ENCODE peak calls at places on chromosomes 1 and 21, in ten cellular contexts. P is transverse colon; Z is right atrium auricular region; K is prostate gland; R is kidney; D is D721Med; B is ovary; I is CD4-positive, alpha-beta T cell; M is activated CD8-positive, alpha-beta T cell treated with anti-CD3 and anti-CD28 coated beads for 36 hours; N is A549. E is an unnamed sample.
A peak's percentile ranks its signal among the peaks of the same experiment; 100 is the strongest.

GRCh38 chr1:51516639-51517158 is 2.4 kb downstream of the EPS15 start:
- DNase-seq in P (no peak), Z (no peak), K (no peak), R (no peak), D (no peak), B (no peak), I (no peak), M (peak; percentile 30), N (no peak), E (no peak)

GRCh38 chr1:32724678-32725594 is 22.4 kb upstream of the SYNC start:
- DNase-seq in P (peak; percentile 65), Z (peak; percentile 74), K (no peak), R (no peak), D (no peak), B (peak; percentile 44), I (no peak), M (peak; percentile 34), N (peak; percentile 92), E (no peak)

GRCh38 chr1:86706018-86706417 is 1.6 kb downstream of the SH3GLB1 start:
- DNase-seq in P (no peak), Z (no peak), K (no peak), R (no peak), D (no peak), B (no peak), I (no peak), M (no peak), N (no peak), E (no peak)

GRCh38 chr1:2205191-2205952 is 10.8 kb upstream of the FAAP20 start:
- DNase-seq in P (peak; percentile 98), Z (peak; percentile 97), K (peak; percentile 98), R (peak; percentile 99), D (peak; percentile 77), B (peak; percentile 98), I (peak; percentile 96), M (peak; percentile 95), N (peak; percentile 92), E (peak; percentile 84)

GRCh38 chr1:239696317-239696716 is 309.9 kb downstream of the CHRM3 start:
- DNase-seq in P (no peak), Z (no peak), K (no peak), R (no peak), D (no peak), B (no peak), I (no peak), M (no peak), N (no peak), E (no peak)

GRCh38 chr21:46057111-46057709 is 40.7 kb upstream of the COL6A2 start:
- DNase-seq in P (no peak), Z (peak; percentile 52), K (no peak), R (no peak), D (no peak), B (peak; percentile 45), I (no peak), M (peak; percentile 78), N (no peak), E (no peak)

GRCh38 chr1:115251856-115252255 is 86.2 kb downstream of the NGF start:
- DNase-seq in P (no peak), Z (no peak), K (no peak), R (no peak), D (no peak), B (no peak), I (no peak), M (no peak), N (no peak), E (no peak)

GRCh38 chr1:215661033-215661432 is 93.9 kb downstream of the KCTD3 start:
- DNase-seq in P (no peak), Z (no peak), K (no peak), R (no peak), D (no peak), B (no peak), I (no peak), M (no peak), N (no peak), E (no peak)

GRCh38 chr1:246705368-246705767 is 18.8 kb upstream of the SCCPDH start:
- DNase-seq in P (no peak), Z (no peak), K (no peak), R (no peak), D (no peak), B (no peak), I (no peak), M (no peak), N (peak; percentile 56), E (no peak)

DNA sequence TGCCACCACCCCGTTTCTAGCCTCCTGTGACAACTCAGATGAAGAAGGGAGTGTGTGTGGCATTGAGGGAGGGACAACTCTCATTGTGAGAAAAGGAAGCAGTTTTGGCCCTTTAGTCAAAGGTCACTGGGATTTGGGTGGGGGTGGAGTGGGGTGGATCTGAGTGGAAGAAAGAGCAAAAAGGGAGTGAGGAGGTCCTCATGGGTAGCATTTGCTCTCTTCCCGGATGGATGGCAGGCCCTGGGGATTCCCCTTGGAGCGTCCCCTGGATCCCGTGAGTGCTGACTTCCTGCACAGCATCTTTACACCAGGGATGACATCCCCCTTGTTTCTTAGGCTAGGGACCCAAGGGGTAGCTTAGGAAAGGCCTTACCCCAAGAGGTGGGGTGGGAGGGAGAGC is 460 bp downstream of the SERPINC1 start:
- DNase-seq in P (no peak), Z (no peak), K (no peak), R (no peak), D (no peak), B (no peak), I (no peak), M (no peak), N (no peak), E (no peak)
- TF ChIP-seq CTCF in P (no peak), Z (no peak), K (no peak), R (no peak), D (no peak), B (no peak), I (no peak), M (no peak), N (no peak), E (no peak)

GRCh38 chr1:182367928-182368327 is 23.7 kb downstream of the GLUL start:
- DNase-seq in P (no peak), Z (no peak), K (no peak), R (no peak), D (no peak), B (no peak), I (no peak), M (no peak), N (no peak), E (no peak)
- TF ChIP-seq CTCF in P (no peak), Z (no peak), K (no peak), R (no peak), D (no peak), B (no peak), I (no peak), M (no peak), N (no peak), E (no peak)

GRCh38 chr1:46689897-46690296 is 18.2 kb downstream of the TEX38 start:
- DNase-seq in P (no peak), Z (no peak), K (no peak), R (no peak), D (no peak), B (no peak), I (no peak), M (no peak), N (no peak), E (no peak)

GRCh38 chr1:46689326-46689725 is 17.7 kb downstream of the TEX38 start:
- DNase-seq in P (no peak), Z (no peak), K (no peak), R (no peak), D (no peak), B (no peak), I (no peak), M (no peak), N (no peak), E (no peak)

GRCh38 chr1:46690931-46691411 is 19.3 kb downstream of the TEX38 start:
- DNase-seq in P (no peak), Z (no peak), K (no peak), R (no peak), D (no peak), B (no peak), I (no peak), M (no peak), N (no peak), E (no peak)

GRCh38 chr1:46692806-46693770 is 21.4 kb downstream of the TEX38 start:
- DNase-seq in P (no peak), Z (no peak), K (no peak), R (no peak), D (no peak), B (no peak), I (no peak), M (no peak), N (no peak), E (no peak)

DNA sequence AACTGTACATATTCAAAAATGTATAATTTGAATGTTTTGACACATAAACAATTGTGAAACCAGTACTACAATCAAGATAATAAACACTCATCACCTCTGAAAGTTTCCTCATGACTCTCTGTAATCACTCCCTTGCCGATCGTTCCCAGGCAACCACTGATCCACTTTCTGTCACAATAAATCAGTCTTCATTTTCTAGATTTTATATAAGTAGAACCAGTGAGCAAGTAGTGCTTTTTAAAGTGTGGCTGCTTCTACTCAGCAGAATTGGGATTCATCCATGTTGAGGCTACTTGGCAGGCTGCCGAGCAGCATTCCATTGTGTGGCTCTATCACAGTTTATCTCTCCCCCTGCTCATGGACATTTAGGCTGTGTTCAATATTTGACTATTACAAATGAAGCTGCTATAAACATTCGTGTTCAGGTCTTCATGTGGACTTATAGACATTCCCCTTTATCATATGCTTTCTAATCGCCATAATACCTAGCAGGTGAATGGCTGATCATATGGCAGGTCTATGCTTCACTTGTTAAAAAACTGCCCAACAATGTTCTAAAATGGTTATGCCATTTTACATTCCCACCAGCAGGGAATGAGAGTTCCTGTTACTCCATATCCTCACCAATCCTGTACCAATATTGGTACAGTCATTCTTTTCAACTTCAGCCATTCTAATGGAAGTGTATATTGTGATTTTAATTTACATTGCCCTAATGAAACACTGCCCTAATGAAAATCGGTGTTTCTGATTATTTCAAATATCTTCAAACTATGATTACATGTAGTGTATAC is 20.5 kb downstream of the TEX38 start:
- DNase-seq in P (no peak), Z (no peak), K (no peak), R (no peak), D (no peak), B (peak; percentile 23), I (no peak), M (no peak), N (no peak), E (no peak)
- TF ChIP-seq CTCF in P (no peak), Z (peak; percentile 22), K (no peak), R (no peak), D (no peak), B (no peak), I (no peak), M (no peak), N (no peak), E (peak; percentile 45)

GRCh38 chr1:157748262-157748817 is 28.6 kb downstream of the FCRL2 start:
- DNase-seq in P (no peak), Z (no peak), K (no peak), R (no peak), D (no peak), B (no peak), I (no peak), M (no peak), N (no peak), E (no peak)

GRCh38 chr1:157753611-157754010 is 23.3 kb downstream of the FCRL2 start:
- DNase-seq in P (no peak), Z (no peak), K (no peak), R (no peak), D (no peak), B (no peak), I (no peak), M (no peak), N (no peak), E (no peak)

DNA sequence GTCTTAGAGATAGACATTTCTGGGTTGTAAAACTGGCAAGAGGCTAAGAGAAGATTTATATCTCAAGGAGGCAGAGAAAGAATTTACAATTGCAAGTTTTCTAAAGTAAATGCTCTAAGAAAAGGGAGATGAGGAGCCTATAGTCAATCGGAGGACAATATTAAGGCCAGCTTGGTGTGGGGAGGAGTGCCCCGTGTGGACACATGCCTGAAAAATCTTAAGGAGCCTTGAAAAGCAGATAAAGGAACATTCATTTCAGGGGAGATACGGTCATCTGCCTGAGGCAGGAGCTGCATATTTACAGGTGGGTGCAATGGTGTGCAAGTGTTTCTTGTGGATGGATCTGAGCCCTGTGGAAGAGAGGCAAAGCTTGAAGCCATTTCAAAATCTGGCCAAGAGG is 25.6 kb downstream of the FCRL2 start:
- DNase-seq in P (no peak), Z (no peak), K (no peak), R (no peak), D (no peak), B (no peak), I (no peak), M (no peak), N (no peak), E (no peak)
- TF ChIP-seq CTCF in P (no peak), Z (no peak), K (no peak), R (no peak), D (no peak), B (no peak), I (no peak), M (no peak), N (no peak), E (no peak)